ENCODE peak calls at places on chromosome 5, in eight cellular contexts. T, I, J, H, O, S, M and X are unnamed samples.

GRCh38 chr5:143200781-143201398 is 202.6 kb downstream of the NR3C1 start:
- DNase-seq in S (peak; percentile 81), O (no peak), M (no peak), H (no peak), J (no peak), T (no peak), I (no peak), X (peak; percentile 75)

GRCh38 chr5:11719888-11720481 is 184.3 kb downstream of the CTNND2 start:
- DNase-seq in J (no peak), S (no peak), O (peak; percentile 64), I (no peak), H (no peak), T (no peak), M (no peak), X (no peak)

GRCh38 chr5:43604699-43605098 is 1.7 kb downstream of the NNT start:
- DNase-seq in J (no peak), T (no peak), H (no peak), S (no peak), O (no peak), I (no peak), M (no peak), X (no peak)

GRCh38 chr5:4548341-4548740 is 591.8 kb upstream of the ADAMTS16 start:
- DNase-seq in T (no peak), M (no peak), S (no peak), O (no peak), I (no peak), J (no peak), H (no peak), X (no peak)

GRCh38 chr5:57382665-57383064 is 99.9 kb downstream of the ACTBL2 start:
- DNase-seq in T (no peak), H (no peak), S (no peak), J (no peak), I (no peak), M (no peak), O (no peak), X (no peak)

GRCh38 chr5:162209005-162209605 is 141.5 kb downstream of the GABRG2 start:
- DNase-seq in I (no peak), M (peak; percentile 24), T (peak; percentile 4), H (no peak), J (no peak), S (no peak), O (peak; percentile 5), X (no peak)

GRCh38 chr5:159331099-159331973 is 1.0 kb upstream of the IL12B start:
- DNase-seq in H (peak; percentile 26), S (peak; percentile 19), I (no peak), O (peak; percentile 37), M (no peak), J (peak; percentile 73), T (peak; percentile 61), X (peak; percentile 4)

GRCh38 chr5:85843535-85843934 is 774.2 kb upstream of the COX7C start:
- DNase-seq in O (no peak), S (no peak), I (no peak), M (no peak), J (no peak), H (no peak), T (no peak), X (no peak)

GRCh38 chr5:69030663-69031062 is 63.2 kb upstream of the SLC30A5 start:
- DNase-seq in M (no peak), O (no peak), H (no peak), I (no peak), T (no peak), S (peak; percentile 16), J (no peak), X (no peak)

GRCh38 chr5:147143215-147143614 is 91.6 kb upstream of the STK32A start:
- DNase-seq in I (no peak), T (no peak), M (no peak), H (no peak), J (no peak), O (no peak), S (no peak), X (no peak)

GRCh38 chr5:124602925-124603650 is 143.4 kb downstream of the ZNF608 start:
- DNase-seq in S (no peak), H (no peak), T (no peak), M (no peak), J (no peak), I (no peak), O (no peak), X (no peak)

GRCh38 chr5:61087921-61088320 is 74.3 kb downstream of the SMIM15 start:
- DNase-seq in S (no peak), T (no peak), J (no peak), H (no peak), I (no peak), O (no peak), M (no peak), X (no peak)

GRCh38 chr5:137245438-137245837 is 253.7 kb downstream of the SPOCK1 start:
- DNase-seq in I (no peak), T (no peak), J (no peak), O (no peak), H (no peak), M (no peak), S (no peak), X (no peak)

GRCh38 chr5:137252513-137252912 is 246.6 kb downstream of the SPOCK1 start:
- DNase-seq in J (no peak), O (no peak), T (no peak), H (no peak), M (no peak), I (no peak), S (peak; percentile 56), X (no peak)

GRCh38 chr5:137254153-137254552 is 245.0 kb downstream of the SPOCK1 start:
- DNase-seq in T (no peak), O (no peak), J (no peak), I (no peak), M (no peak), H (peak; percentile 45), S (peak; percentile 19), X (no peak)

GRCh38 chr5:137250421-137250820 is 248.7 kb downstream of the SPOCK1 start:
- DNase-seq in J (no peak), T (no peak), M (no peak), H (no peak), I (no peak), S (no peak), O (no peak), X (no peak)

GRCh38 chr5:137248476-137248970 is 250.6 kb downstream of the SPOCK1 start:
- DNase-seq in J (no peak), T (no peak), I (no peak), M (no peak), H (no peak), O (no peak), S (no peak), X (no peak)
- TF ChIP-seq POLR2A in J (no peak), T (no peak), I (no peak), M (no peak), H (no peak), O (no peak), S (no peak), X (no peak)

DNA sequence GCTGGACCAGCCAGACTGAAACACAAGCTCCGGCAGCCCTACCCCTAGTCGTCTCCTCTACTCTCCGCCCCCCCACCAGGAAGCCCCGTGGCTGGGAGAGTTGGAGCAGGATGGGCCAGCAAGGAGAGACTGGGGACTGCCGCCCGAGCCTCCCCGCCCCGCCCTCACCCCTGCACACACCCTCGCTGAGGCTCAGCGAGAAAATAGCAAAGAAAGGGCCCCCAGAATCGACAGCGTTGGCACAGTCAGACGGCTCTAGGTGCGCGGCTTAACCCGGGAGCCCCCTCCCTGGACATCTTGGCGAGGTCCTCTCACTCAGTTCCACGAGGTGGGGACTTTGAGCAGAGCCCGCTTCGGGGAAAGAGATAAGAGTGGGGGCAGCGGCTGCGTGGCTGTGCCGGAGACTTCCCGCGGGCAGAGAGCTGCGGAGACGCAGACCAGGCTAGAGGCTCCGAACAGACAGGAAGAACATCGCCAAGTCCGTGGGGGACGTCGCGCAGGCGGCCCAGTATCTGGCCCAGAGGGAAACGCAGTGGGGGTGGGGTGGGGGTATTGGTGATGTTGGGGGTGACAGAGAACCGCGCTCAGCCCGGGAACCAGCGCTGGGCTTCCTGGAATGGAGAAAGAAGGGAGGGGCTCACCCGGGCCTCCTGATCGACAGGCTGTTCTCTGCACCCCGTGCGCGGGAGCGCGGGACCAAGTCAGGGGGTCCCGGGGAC is 995 bp downstream of the TRIM7 start:
- DNase-seq in J (peak; percentile 56), T (no peak), I (no peak), S (no peak), O (no peak), H (no peak), M (no peak), X (no peak)
- TF ChIP-seq POLR2A in J (no peak), T (no peak), I (no peak), S (no peak), O (no peak), H (no peak), M (peak; percentile 19), X (no peak)

GRCh38 chr5:173963867-173964429 is 25.0 kb upstream of the C5orf47 start:
- DNase-seq in S (no peak), O (peak; percentile 64), I (no peak), H (no peak), M (no peak), T (no peak), J (no peak), X (no peak)
- TF ChIP-seq POLR2A in S (no peak), O (peak; percentile 58), I (no peak), H (no peak), M (no peak), T (no peak), J (no peak), X (no peak)

DNA sequence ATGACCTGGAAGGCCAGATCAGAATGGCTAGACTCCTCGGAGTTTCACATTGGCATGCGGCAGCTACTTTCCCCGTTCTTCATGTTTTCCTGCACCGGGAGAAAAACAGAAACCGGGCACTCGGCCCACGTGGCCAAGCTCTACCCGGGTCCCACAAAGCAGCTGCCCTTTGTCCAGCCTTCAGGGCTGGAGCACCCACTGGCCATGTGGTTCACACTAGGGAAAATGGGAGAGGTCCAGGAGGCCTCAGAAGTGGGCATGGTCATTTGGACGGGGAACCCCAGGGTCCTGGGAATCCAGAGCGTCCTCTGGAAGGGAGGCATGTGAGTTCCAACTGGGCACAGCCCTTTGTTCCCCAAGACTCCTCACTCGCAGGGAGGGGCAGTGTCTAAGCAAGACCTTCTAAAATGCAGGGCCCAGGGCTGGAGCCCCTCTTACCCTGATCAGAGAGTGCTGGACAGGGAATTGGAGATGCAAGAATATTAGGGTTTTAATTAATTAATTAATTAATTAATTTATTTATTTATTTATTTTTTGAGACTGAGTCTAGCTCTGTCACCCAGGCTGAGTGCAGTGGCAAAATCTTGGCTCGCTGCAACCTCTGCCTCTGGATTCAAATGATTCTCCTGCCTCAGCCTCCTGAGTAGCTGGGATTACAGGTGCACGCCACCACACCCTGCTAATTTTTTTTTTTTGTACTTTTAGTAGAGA is 97.2 kb upstream of the CPEB4 start:
- DNase-seq in J (no peak), M (no peak), T (no peak), S (no peak), H (no peak), O (no peak), I (no peak), X (no peak)
- TF ChIP-seq POLR2A in J (no peak), M (no peak), T (no peak), S (no peak), H (no peak), O (no peak), I (no peak), X (no peak)